ENCODE peak calls at places on chromosomes 5 and 9, in four cellular contexts. One of them, this sample, is unnamed.

GRCh38 chr5:172276214-172276613 is 7.3 kb downstream of the UBTD2 start:
- DNase-seq in aorta: no peak
- DNase-seq in activated T-cell treated with anti-CD3 and anti-CD28 coated beads for 1 hour: no peak
- DNase-seq in stimulated activated CD8-positive, alpha-beta memory T cell treated with anti-CD3 and anti-CD28 coated beads, Interleukin-12 subunit alpha, Interleukin-12 subunit beta, amount 100 ng/mL, for 1 hour: no peak
- DNase-seq in this sample: no peak

GRCh38 chr9:127428348-127428747 is 4.2 kb downstream of the ZNF79 start:
- DNase-seq in activated T-cell treated with anti-CD3 and anti-CD28 coated beads for 1 hour: no peak
- DNase-seq in stimulated activated CD8-positive, alpha-beta memory T cell treated with anti-CD3 and anti-CD28 coated beads, Interleukin-12 subunit alpha, Interleukin-12 subunit beta, amount 100 ng/mL, for 1 hour: no peak
- DNase-seq in aorta: no peak
- DNase-seq in this sample: no peak

GRCh38 chr9:2872307-2872940 is 28.5 kb upstream of the PUM3 start:
- DNase-seq in aorta: no peak
- DNase-seq in stimulated activated CD8-positive, alpha-beta memory T cell treated with anti-CD3 and anti-CD28 coated beads, Interleukin-12 subunit alpha, Interleukin-12 subunit beta, amount 100 ng/mL, for 1 hour: no peak
- DNase-seq in activated T-cell treated with anti-CD3 and anti-CD28 coated beads for 1 hour: no peak
- DNase-seq in this sample: no peak

GRCh38 chr9:135379540-135380267 is 99.9 kb upstream of the PPP1R26 start:
- DNase-seq in aorta: no peak
- DNase-seq in activated T-cell treated with anti-CD3 and anti-CD28 coated beads for 1 hour: no peak
- DNase-seq in stimulated activated CD8-positive, alpha-beta memory T cell treated with anti-CD3 and anti-CD28 coated beads, Interleukin-12 subunit alpha, Interleukin-12 subunit beta, amount 100 ng/mL, for 1 hour: no peak
- DNase-seq in this sample: no peak

GRCh38 chr5:24788829-24789509 is 144.2 kb upstream of the CDH10 start:
- DNase-seq in activated T-cell treated with anti-CD3 and anti-CD28 coated beads for 1 hour: no peak
- DNase-seq in aorta: no peak
- DNase-seq in stimulated activated CD8-positive, alpha-beta memory T cell treated with anti-CD3 and anti-CD28 coated beads, Interleukin-12 subunit alpha, Interleukin-12 subunit beta, amount 100 ng/mL, for 1 hour: no peak
- DNase-seq in this sample: no peak

GRCh38 chr5:142697846-142698245 is 12.0 kb upstream of the FGF1 start:
- DNase-seq in activated T-cell treated with anti-CD3 and anti-CD28 coated beads for 1 hour: no peak
- DNase-seq in stimulated activated CD8-positive, alpha-beta memory T cell treated with anti-CD3 and anti-CD28 coated beads, Interleukin-12 subunit alpha, Interleukin-12 subunit beta, amount 100 ng/mL, for 1 hour: no peak
- DNase-seq in aorta: no peak
- DNase-seq in this sample: peak

GRCh38 chr9:3292311-3292710 is 233.5 kb downstream of the RFX3 start:
- DNase-seq in stimulated activated CD8-positive, alpha-beta memory T cell treated with anti-CD3 and anti-CD28 coated beads, Interleukin-12 subunit alpha, Interleukin-12 subunit beta, amount 100 ng/mL, for 1 hour: no peak
- DNase-seq in activated T-cell treated with anti-CD3 and anti-CD28 coated beads for 1 hour: no peak
- DNase-seq in aorta: no peak
- DNase-seq in this sample: no peak

GRCh38 chr5:37071901-37072581 is 177.1 kb downstream of the CPLANE1 start:
- DNase-seq in activated T-cell treated with anti-CD3 and anti-CD28 coated beads for 1 hour: no peak
- DNase-seq in stimulated activated CD8-positive, alpha-beta memory T cell treated with anti-CD3 and anti-CD28 coated beads, Interleukin-12 subunit alpha, Interleukin-12 subunit beta, amount 100 ng/mL, for 1 hour: no peak
- DNase-seq in aorta: no peak
- DNase-seq in this sample: no peak

GRCh38 chr9:134489621-134490380 is 151.8 kb upstream of the COL5A1 start:
- DNase-seq in stimulated activated CD8-positive, alpha-beta memory T cell treated with anti-CD3 and anti-CD28 coated beads, Interleukin-12 subunit alpha, Interleukin-12 subunit beta, amount 100 ng/mL, for 1 hour: no peak
- DNase-seq in aorta: peak
- DNase-seq in activated T-cell treated with anti-CD3 and anti-CD28 coated beads for 1 hour: no peak
- DNase-seq in this sample: no peak

GRCh38 chr9:133682961-133683493 is 46.9 kb downstream of the DBH start:
- DNase-seq in activated T-cell treated with anti-CD3 and anti-CD28 coated beads for 1 hour: no peak
- DNase-seq in stimulated activated CD8-positive, alpha-beta memory T cell treated with anti-CD3 and anti-CD28 coated beads, Interleukin-12 subunit alpha, Interleukin-12 subunit beta, amount 100 ng/mL, for 1 hour: no peak
- DNase-seq in aorta: no peak
- DNase-seq in this sample: no peak

GRCh38 chr5:138743506-138743905 is 9.7 kb upstream of the CTNNA1 start:
- DNase-seq in activated T-cell treated with anti-CD3 and anti-CD28 coated beads for 1 hour: no peak
- DNase-seq in aorta: no peak
- DNase-seq in stimulated activated CD8-positive, alpha-beta memory T cell treated with anti-CD3 and anti-CD28 coated beads, Interleukin-12 subunit alpha, Interleukin-12 subunit beta, amount 100 ng/mL, for 1 hour: no peak
- DNase-seq in this sample: no peak

GRCh38 chr5:157506981-157507780 is 47.2 kb downstream of the NIPAL4 start:
- DNase-seq in activated T-cell treated with anti-CD3 and anti-CD28 coated beads for 1 hour: no peak
- DNase-seq in stimulated activated CD8-positive, alpha-beta memory T cell treated with anti-CD3 and anti-CD28 coated beads, Interleukin-12 subunit alpha, Interleukin-12 subunit beta, amount 100 ng/mL, for 1 hour: no peak
- DNase-seq in aorta: no peak
- DNase-seq in this sample: no peak

GRCh38 chr9:9560382-9561035 is 1052.3 kb downstream of the PTPRD start:
- DNase-seq in activated T-cell treated with anti-CD3 and anti-CD28 coated beads for 1 hour: no peak
- DNase-seq in stimulated activated CD8-positive, alpha-beta memory T cell treated with anti-CD3 and anti-CD28 coated beads, Interleukin-12 subunit alpha, Interleukin-12 subunit beta, amount 100 ng/mL, for 1 hour: no peak
- DNase-seq in aorta: no peak
- DNase-seq in this sample: no peak

GRCh38 chr9:69671291-69671903 is 774 bp downstream of the APBA1 start:
- DNase-seq in stimulated activated CD8-positive, alpha-beta memory T cell treated with anti-CD3 and anti-CD28 coated beads, Interleukin-12 subunit alpha, Interleukin-12 subunit beta, amount 100 ng/mL, for 1 hour: no peak
- DNase-seq in aorta: no peak
- DNase-seq in activated T-cell treated with anti-CD3 and anti-CD28 coated beads for 1 hour: no peak
- DNase-seq in this sample: peak

GRCh38 chr5:159038907-159039306 is 60.8 kb downstream of the EBF1 start:
- DNase-seq in aorta: no peak
- DNase-seq in stimulated activated CD8-positive, alpha-beta memory T cell treated with anti-CD3 and anti-CD28 coated beads, Interleukin-12 subunit alpha, Interleukin-12 subunit beta, amount 100 ng/mL, for 1 hour: no peak
- DNase-seq in activated T-cell treated with anti-CD3 and anti-CD28 coated beads for 1 hour: no peak
- DNase-seq in this sample: no peak

GRCh38 chr9:109411818-109412352 is 86.2 kb downstream of the PTPN3 start:
- DNase-seq in activated T-cell treated with anti-CD3 and anti-CD28 coated beads for 1 hour: no peak
- DNase-seq in stimulated activated CD8-positive, alpha-beta memory T cell treated with anti-CD3 and anti-CD28 coated beads, Interleukin-12 subunit alpha, Interleukin-12 subunit beta, amount 100 ng/mL, for 1 hour: no peak
- DNase-seq in aorta: no peak
- DNase-seq in this sample: no peak

GRCh38 chr5:65190328-65191053 is 291.2 kb downstream of the ADAMTS6 start:
- DNase-seq in aorta: no peak
- DNase-seq in stimulated activated CD8-positive, alpha-beta memory T cell treated with anti-CD3 and anti-CD28 coated beads, Interleukin-12 subunit alpha, Interleukin-12 subunit beta, amount 100 ng/mL, for 1 hour: no peak
- DNase-seq in activated T-cell treated with anti-CD3 and anti-CD28 coated beads for 1 hour: no peak
- DNase-seq in this sample: no peak

GRCh38 chr9:35680331-35681105 is 6.8 kb downstream of the CA9 start:
- DNase-seq in aorta: no peak
- DNase-seq in stimulated activated CD8-positive, alpha-beta memory T cell treated with anti-CD3 and anti-CD28 coated beads, Interleukin-12 subunit alpha, Interleukin-12 subunit beta, amount 100 ng/mL, for 1 hour: no peak
- DNase-seq in activated T-cell treated with anti-CD3 and anti-CD28 coated beads for 1 hour: no peak
- DNase-seq in this sample: no peak

This sample was measured in uterus.